ENCODE peak calls at places on chromosomes 2 and 18, in nine cellular contexts. One of them, this sample, is unnamed.

GRCh38 chr2:26493631-26494030 is 15.7 kb upstream of the OTOF start:
- DNase-seq in amniotic stem cell: no peak
- DNase-seq in SK-MEL-5: no peak
- DNase-seq in iris pigment epithelial cell: no peak
- DNase-seq in stimulated activated CD4-positive, alpha-beta T cell treated with anti-CD3 and anti-CD28 coated beads, Interleukin-15, amount 100 ng/mL, for 1 hour: no peak
- DNase-seq in GM12864: no peak
- DNase-seq in HFF-Myc: no peak
- DNase-seq in dermis microvascular lymphatic vessel endothelial cell: no peak
- DNase-seq in substantia nigra: no peak
- DNase-seq in this sample: no peak

GRCh38 chr2:15265889-15266288 is 295.2 kb downstream of the NBAS start:
- DNase-seq in amniotic stem cell: no peak
- DNase-seq in stimulated activated CD4-positive, alpha-beta T cell treated with anti-CD3 and anti-CD28 coated beads, Interleukin-15, amount 100 ng/mL, for 1 hour: no peak
- DNase-seq in dermis microvascular lymphatic vessel endothelial cell: no peak
- DNase-seq in SK-MEL-5: no peak
- DNase-seq in GM12864: no peak
- DNase-seq in substantia nigra: no peak
- DNase-seq in iris pigment epithelial cell: no peak
- DNase-seq in HFF-Myc: no peak
- DNase-seq in this sample: no peak

GRCh38 chr2:36670881-36671595 is 25.5 kb upstream of the VIT start:
- DNase-seq in substantia nigra: no peak
- DNase-seq in dermis microvascular lymphatic vessel endothelial cell: peak; percentile 21
- DNase-seq in HFF-Myc: no peak
- DNase-seq in amniotic stem cell: no peak
- DNase-seq in iris pigment epithelial cell: peak; percentile 71
- DNase-seq in SK-MEL-5: no peak
- DNase-seq in GM12864: no peak
- DNase-seq in stimulated activated CD4-positive, alpha-beta T cell treated with anti-CD3 and anti-CD28 coated beads, Interleukin-15, amount 100 ng/mL, for 1 hour: no peak
- DNase-seq in this sample: no peak

GRCh38 chr2:62450716-62451191 is 55.2 kb downstream of the TMEM17 start:
- DNase-seq in HFF-Myc: no peak
- DNase-seq in amniotic stem cell: no peak
- DNase-seq in dermis microvascular lymphatic vessel endothelial cell: no peak
- DNase-seq in substantia nigra: no peak
- DNase-seq in iris pigment epithelial cell: no peak
- DNase-seq in SK-MEL-5: no peak
- DNase-seq in stimulated activated CD4-positive, alpha-beta T cell treated with anti-CD3 and anti-CD28 coated beads, Interleukin-15, amount 100 ng/mL, for 1 hour: no peak
- DNase-seq in GM12864: no peak
- DNase-seq in this sample: no peak

GRCh38 chr2:96555146-96555610 is 18.6 kb downstream of the ARID5A start:
- DNase-seq in SK-MEL-5: no peak
- DNase-seq in substantia nigra: no peak
- DNase-seq in stimulated activated CD4-positive, alpha-beta T cell treated with anti-CD3 and anti-CD28 coated beads, Interleukin-15, amount 100 ng/mL, for 1 hour: no peak
- DNase-seq in amniotic stem cell: no peak
- DNase-seq in iris pigment epithelial cell: no peak
- DNase-seq in dermis microvascular lymphatic vessel endothelial cell: no peak
- DNase-seq in HFF-Myc: no peak
- DNase-seq in GM12864: no peak
- DNase-seq in this sample: no peak

GRCh38 chr2:75403991-75404428 is 156.7 kb downstream of the EVA1A start:
- DNase-seq in amniotic stem cell: peak; percentile 10
- DNase-seq in stimulated activated CD4-positive, alpha-beta T cell treated with anti-CD3 and anti-CD28 coated beads, Interleukin-15, amount 100 ng/mL, for 1 hour: no peak
- DNase-seq in GM12864: peak; percentile 38
- DNase-seq in HFF-Myc: peak; percentile 53
- DNase-seq in substantia nigra: no peak
- DNase-seq in iris pigment epithelial cell: peak; percentile 44
- DNase-seq in SK-MEL-5: peak; percentile 78
- DNase-seq in dermis microvascular lymphatic vessel endothelial cell: peak; percentile 45
- DNase-seq in this sample: peak; percentile 44

GRCh38 chr2:128594273-128594910 is 275.7 kb upstream of the HS6ST1 start:
- DNase-seq in dermis microvascular lymphatic vessel endothelial cell: no peak
- DNase-seq in stimulated activated CD4-positive, alpha-beta T cell treated with anti-CD3 and anti-CD28 coated beads, Interleukin-15, amount 100 ng/mL, for 1 hour: no peak
- DNase-seq in amniotic stem cell: no peak
- DNase-seq in HFF-Myc: no peak
- DNase-seq in substantia nigra: no peak
- DNase-seq in SK-MEL-5: no peak
- DNase-seq in GM12864: no peak
- DNase-seq in iris pigment epithelial cell: no peak
- DNase-seq in this sample: no peak

GRCh38 chr2:237998530-237998929 is 31.7 kb downstream of the UBE2F start:
- DNase-seq in iris pigment epithelial cell: peak; percentile 82
- DNase-seq in GM12864: peak; percentile 57
- DNase-seq in dermis microvascular lymphatic vessel endothelial cell: peak; percentile 87
- DNase-seq in SK-MEL-5: peak; percentile 32
- DNase-seq in amniotic stem cell: no peak
- DNase-seq in stimulated activated CD4-positive, alpha-beta T cell treated with anti-CD3 and anti-CD28 coated beads, Interleukin-15, amount 100 ng/mL, for 1 hour: no peak
- DNase-seq in HFF-Myc: no peak
- DNase-seq in substantia nigra: no peak
- DNase-seq in this sample: no peak

GRCh38 chr2:173652731-173653426 is 298.2 kb downstream of the CDCA7 start:
- DNase-seq in HFF-Myc: peak; percentile 91
- DNase-seq in dermis microvascular lymphatic vessel endothelial cell: peak; percentile 48
- DNase-seq in SK-MEL-5: peak; percentile 45
- DNase-seq in substantia nigra: no peak
- DNase-seq in stimulated activated CD4-positive, alpha-beta T cell treated with anti-CD3 and anti-CD28 coated beads, Interleukin-15, amount 100 ng/mL, for 1 hour: no peak
- DNase-seq in amniotic stem cell: peak; percentile 97
- DNase-seq in GM12864: no peak
- DNase-seq in iris pigment epithelial cell: peak; percentile 96
- DNase-seq in this sample: no peak

GRCh38 chr2:11697103-11697871 is 27.3 kb upstream of the NTSR2 start:
- DNase-seq in SK-MEL-5: no peak
- DNase-seq in substantia nigra: no peak
- DNase-seq in iris pigment epithelial cell: peak; percentile 62
- DNase-seq in HFF-Myc: peak; percentile 50
- DNase-seq in GM12864: no peak
- DNase-seq in amniotic stem cell: peak; percentile 37
- DNase-seq in dermis microvascular lymphatic vessel endothelial cell: peak; percentile 59
- DNase-seq in stimulated activated CD4-positive, alpha-beta T cell treated with anti-CD3 and anti-CD28 coated beads, Interleukin-15, amount 100 ng/mL, for 1 hour: no peak
- DNase-seq in this sample: no peak

GRCh38 chr18:49029628-49030027 is 78.9 kb upstream of the SMAD7 start:
- DNase-seq in HFF-Myc: no peak
- DNase-seq in GM12864: no peak
- DNase-seq in substantia nigra: no peak
- DNase-seq in SK-MEL-5: no peak
- DNase-seq in dermis microvascular lymphatic vessel endothelial cell: no peak
- DNase-seq in iris pigment epithelial cell: no peak
- DNase-seq in amniotic stem cell: no peak
- DNase-seq in stimulated activated CD4-positive, alpha-beta T cell treated with anti-CD3 and anti-CD28 coated beads, Interleukin-15, amount 100 ng/mL, for 1 hour: no peak
- DNase-seq in this sample: no peak

GRCh38 chr2:152600051-152600657 is 117.1 kb downstream of the PRPF40A start:
- DNase-seq in substantia nigra: no peak
- DNase-seq in HFF-Myc: no peak
- DNase-seq in dermis microvascular lymphatic vessel endothelial cell: no peak
- DNase-seq in stimulated activated CD4-positive, alpha-beta T cell treated with anti-CD3 and anti-CD28 coated beads, Interleukin-15, amount 100 ng/mL, for 1 hour: no peak
- DNase-seq in amniotic stem cell: no peak
- DNase-seq in GM12864: no peak
- DNase-seq in iris pigment epithelial cell: no peak
- DNase-seq in SK-MEL-5: peak; percentile 81
- DNase-seq in this sample: no peak

GRCh38 chr18:68738572-68738971 is 23.7 kb upstream of the TMX3 start:
- DNase-seq in amniotic stem cell: no peak
- DNase-seq in GM12864: no peak
- DNase-seq in iris pigment epithelial cell: no peak
- DNase-seq in HFF-Myc: no peak
- DNase-seq in stimulated activated CD4-positive, alpha-beta T cell treated with anti-CD3 and anti-CD28 coated beads, Interleukin-15, amount 100 ng/mL, for 1 hour: no peak
- DNase-seq in dermis microvascular lymphatic vessel endothelial cell: no peak
- DNase-seq in substantia nigra: no peak
- DNase-seq in SK-MEL-5: no peak
- DNase-seq in this sample: no peak

GRCh38 chr18:21546423-21546822 is 54.1 kb downstream of the ESCO1 start:
- DNase-seq in substantia nigra: no peak
- DNase-seq in SK-MEL-5: no peak
- DNase-seq in HFF-Myc: no peak
- DNase-seq in GM12864: no peak
- DNase-seq in amniotic stem cell: no peak
- DNase-seq in dermis microvascular lymphatic vessel endothelial cell: no peak
- DNase-seq in iris pigment epithelial cell: no peak
- DNase-seq in stimulated activated CD4-positive, alpha-beta T cell treated with anti-CD3 and anti-CD28 coated beads, Interleukin-15, amount 100 ng/mL, for 1 hour: no peak
- DNase-seq in this sample: no peak

GRCh38 chr18:42614619-42615293 is 500.7 kb downstream of the RIT2 start:
- DNase-seq in HFF-Myc: no peak
- DNase-seq in GM12864: no peak
- DNase-seq in dermis microvascular lymphatic vessel endothelial cell: peak; percentile 12
- DNase-seq in SK-MEL-5: no peak
- DNase-seq in amniotic stem cell: no peak
- DNase-seq in iris pigment epithelial cell: peak; percentile 1
- DNase-seq in substantia nigra: peak; percentile 10
- DNase-seq in stimulated activated CD4-positive, alpha-beta T cell treated with anti-CD3 and anti-CD28 coated beads, Interleukin-15, amount 100 ng/mL, for 1 hour: no peak
- DNase-seq in this sample: no peak

GRCh38 chr2:6423131-6423530 is 442.6 kb downstream of the CMPK2 start:
- DNase-seq in SK-MEL-5: no peak
- DNase-seq in substantia nigra: no peak
- DNase-seq in amniotic stem cell: no peak
- DNase-seq in stimulated activated CD4-positive, alpha-beta T cell treated with anti-CD3 and anti-CD28 coated beads, Interleukin-15, amount 100 ng/mL, for 1 hour: no peak
- DNase-seq in iris pigment epithelial cell: peak; percentile 70
- DNase-seq in HFF-Myc: no peak
- DNase-seq in dermis microvascular lymphatic vessel endothelial cell: no peak
- DNase-seq in GM12864: no peak
- DNase-seq in this sample: no peak

GRCh38 chr18:44579028-44579692 is 101.5 kb upstream of the SETBP1 start:
- DNase-seq in amniotic stem cell: peak; percentile 10
- DNase-seq in stimulated activated CD4-positive, alpha-beta T cell treated with anti-CD3 and anti-CD28 coated beads, Interleukin-15, amount 100 ng/mL, for 1 hour: no peak
- DNase-seq in SK-MEL-5: peak; percentile 61
- DNase-seq in HFF-Myc: no peak
- DNase-seq in iris pigment epithelial cell: peak; percentile 33
- DNase-seq in substantia nigra: no peak
- DNase-seq in GM12864: peak; percentile 8
- DNase-seq in dermis microvascular lymphatic vessel endothelial cell: no peak
- DNase-seq in this sample: no peak

GRCh38 chr2:230312638-230313037 is 14.4 kb upstream of the SP140L start:
- DNase-seq in iris pigment epithelial cell: peak; percentile 30
- DNase-seq in substantia nigra: no peak
- DNase-seq in dermis microvascular lymphatic vessel endothelial cell: no peak
- DNase-seq in HFF-Myc: no peak
- DNase-seq in SK-MEL-5: no peak
- DNase-seq in GM12864: no peak
- DNase-seq in stimulated activated CD4-positive, alpha-beta T cell treated with anti-CD3 and anti-CD28 coated beads, Interleukin-15, amount 100 ng/mL, for 1 hour: no peak
- DNase-seq in amniotic stem cell: no peak
- DNase-seq in this sample: no peak

GRCh38 chr2:134120160-134120717 is 133.6 kb upstream of the MGAT5 start:
- DNase-seq in amniotic stem cell: no peak
- DNase-seq in iris pigment epithelial cell: no peak
- DNase-seq in substantia nigra: no peak
- DNase-seq in SK-MEL-5: no peak
- DNase-seq in HFF-Myc: no peak
- DNase-seq in GM12864: no peak
- DNase-seq in dermis microvascular lymphatic vessel endothelial cell: peak; percentile 26
- DNase-seq in stimulated activated CD4-positive, alpha-beta T cell treated with anti-CD3 and anti-CD28 coated beads, Interleukin-15, amount 100 ng/mL, for 1 hour: peak; percentile 19
- DNase-seq in this sample: no peak

GRCh38 chr2:27218614-27219013 is 1.4 kb downstream of the CAD start:
- DNase-seq in substantia nigra: no peak
- DNase-seq in iris pigment epithelial cell: no peak
- DNase-seq in stimulated activated CD4-positive, alpha-beta T cell treated with anti-CD3 and anti-CD28 coated beads, Interleukin-15, amount 100 ng/mL, for 1 hour: no peak
- DNase-seq in amniotic stem cell: no peak
- DNase-seq in dermis microvascular lymphatic vessel endothelial cell: no peak
- DNase-seq in SK-MEL-5: no peak
- DNase-seq in GM12864: no peak
- DNase-seq in HFF-Myc: no peak
- DNase-seq in this sample: no peak

GRCh38 chr2:31205186-31205585 is 12.1 kb downstream of the CAPN14 start:
- DNase-seq in substantia nigra: no peak
- DNase-seq in iris pigment epithelial cell: no peak
- DNase-seq in dermis microvascular lymphatic vessel endothelial cell: no peak
- DNase-seq in GM12864: no peak
- DNase-seq in HFF-Myc: no peak
- DNase-seq in SK-MEL-5: no peak
- DNase-seq in amniotic stem cell: no peak
- DNase-seq in stimulated activated CD4-positive, alpha-beta T cell treated with anti-CD3 and anti-CD28 coated beads, Interleukin-15, amount 100 ng/mL, for 1 hour: no peak
- DNase-seq in this sample: no peak

GRCh38 chr2:159010340-159010739 is 41.9 kb downstream of the TANC1 start:
- DNase-seq in HFF-Myc: no peak
- DNase-seq in amniotic stem cell: peak; percentile 63
- DNase-seq in SK-MEL-5: peak; percentile 52
- DNase-seq in GM12864: no peak
- DNase-seq in stimulated activated CD4-positive, alpha-beta T cell treated with anti-CD3 and anti-CD28 coated beads, Interleukin-15, amount 100 ng/mL, for 1 hour: no peak
- DNase-seq in iris pigment epithelial cell: peak; percentile 80
- DNase-seq in dermis microvascular lymphatic vessel endothelial cell: peak; percentile 32
- DNase-seq in substantia nigra: no peak
- DNase-seq in this sample: no peak

GRCh38 chr2:214649440-214650205 is 159.9 kb downstream of the BARD1 start:
- DNase-seq in substantia nigra: no peak
- DNase-seq in SK-MEL-5: no peak
- DNase-seq in stimulated activated CD4-positive, alpha-beta T cell treated with anti-CD3 and anti-CD28 coated beads, Interleukin-15, amount 100 ng/mL, for 1 hour: no peak
- DNase-seq in iris pigment epithelial cell: peak; percentile 67
- DNase-seq in dermis microvascular lymphatic vessel endothelial cell: no peak
- DNase-seq in GM12864: no peak
- DNase-seq in amniotic stem cell: peak; percentile 46
- DNase-seq in HFF-Myc: no peak
- DNase-seq in this sample: no peak

GRCh38 chr18:21444465-21445023 is 156.0 kb downstream of the ESCO1 start:
- DNase-seq in dermis microvascular lymphatic vessel endothelial cell: peak; percentile 64
- DNase-seq in amniotic stem cell: peak; percentile 29
- DNase-seq in GM12864: peak; percentile 12
- DNase-seq in HFF-Myc: no peak
- DNase-seq in iris pigment epithelial cell: peak; percentile 64
- DNase-seq in substantia nigra: no peak
- DNase-seq in SK-MEL-5: peak; percentile 72
- DNase-seq in stimulated activated CD4-positive, alpha-beta T cell treated with anti-CD3 and anti-CD28 coated beads, Interleukin-15, amount 100 ng/mL, for 1 hour: no peak
- DNase-seq in this sample: peak; percentile 39

GRCh38 chr2:208671312-208671711 is 264.7 kb downstream of the PTH2R start:
- DNase-seq in HFF-Myc: no peak
- DNase-seq in SK-MEL-5: no peak
- DNase-seq in iris pigment epithelial cell: no peak
- DNase-seq in GM12864: no peak
- DNase-seq in stimulated activated CD4-positive, alpha-beta T cell treated with anti-CD3 and anti-CD28 coated beads, Interleukin-15, amount 100 ng/mL, for 1 hour: no peak
- DNase-seq in substantia nigra: no peak
- DNase-seq in amniotic stem cell: no peak
- DNase-seq in dermis microvascular lymphatic vessel endothelial cell: no peak
- DNase-seq in this sample: no peak

GRCh38 chr2:223235986-223236385 is 184.0 kb downstream of the KCNE4 start:
- DNase-seq in amniotic stem cell: no peak
- DNase-seq in stimulated activated CD4-positive, alpha-beta T cell treated with anti-CD3 and anti-CD28 coated beads, Interleukin-15, amount 100 ng/mL, for 1 hour: no peak
- DNase-seq in GM12864: no peak
- DNase-seq in SK-MEL-5: no peak
- DNase-seq in HFF-Myc: no peak
- DNase-seq in substantia nigra: no peak
- DNase-seq in iris pigment epithelial cell: peak; percentile 28
- DNase-seq in dermis microvascular lymphatic vessel endothelial cell: no peak
- DNase-seq in this sample: no peak

GRCh38 chr2:121567957-121568409 is 37.3 kb downstream of the RNU4ATAC start:
- DNase-seq in dermis microvascular lymphatic vessel endothelial cell: no peak
- DNase-seq in SK-MEL-5: peak; percentile 99
- DNase-seq in stimulated activated CD4-positive, alpha-beta T cell treated with anti-CD3 and anti-CD28 coated beads, Interleukin-15, amount 100 ng/mL, for 1 hour: no peak
- DNase-seq in amniotic stem cell: no peak
- DNase-seq in iris pigment epithelial cell: peak; percentile 56
- DNase-seq in GM12864: no peak
- DNase-seq in HFF-Myc: no peak
- DNase-seq in substantia nigra: no peak
- DNase-seq in this sample: no peak

GRCh38 chr2:103289101-103289725 is 527.4 kb downstream of the TMEM182 start:
- DNase-seq in dermis microvascular lymphatic vessel endothelial cell: no peak
- DNase-seq in HFF-Myc: no peak
- DNase-seq in GM12864: no peak
- DNase-seq in iris pigment epithelial cell: no peak
- DNase-seq in SK-MEL-5: peak; percentile 37
- DNase-seq in stimulated activated CD4-positive, alpha-beta T cell treated with anti-CD3 and anti-CD28 coated beads, Interleukin-15, amount 100 ng/mL, for 1 hour: no peak
- DNase-seq in substantia nigra: no peak
- DNase-seq in amniotic stem cell: no peak
- DNase-seq in this sample: peak; percentile 12